ENCODE peak calls at places on chromosome 22, in eight cellular contexts. B is AG04450, V is cardiac fibroblast, S is H1, Z is GM23338, K is transverse colon, H is A549, A is lung. U is an unnamed sample.

GRCh38 chr22:47990486-47990885 is 1228.0 kb downstream of the TBC1D22A start:
- DNase-seq in H (no peak), K (no peak), S (no peak), A (no peak), V (no peak), Z (no peak), B (no peak), U (no peak)

GRCh38 chr22:31752096-31752847 is 1.5 kb upstream of the DEPDC5 start:
- DNase-seq in K (no peak), S (no peak), H (no peak), Z (no peak), B (no peak), V (no peak), A (no peak), U (no peak)

GRCh38 chr22:31253949-31254348 is 38.3 kb downstream of the PIK3IP1 start:
- DNase-seq in K (peak; percentile 73), Z (peak; percentile 54), S (no peak), A (peak; percentile 68), B (no peak), H (no peak), V (no peak), U (peak; percentile 100)

GRCh38 chr22:42697542-42698013 is 23.1 kb downstream of the A4GALT start:
- DNase-seq in B (peak; percentile 44), S (no peak), H (peak; percentile 59), A (no peak), V (peak; percentile 89), Z (no peak), K (peak; percentile 72), U (peak; percentile 87)

GRCh38 chr22:17781319-17782031 is 7.2 kb upstream of the BID start:
- DNase-seq in B (peak; percentile 72), A (no peak), V (peak; percentile 96), H (peak; percentile 68), K (no peak), Z (no peak), S (no peak), U (peak; percentile 93)

GRCh38 chr22:44758354-44758969 is 6.1 kb downstream of the ARHGAP8 start:
- DNase-seq in H (no peak), S (no peak), K (no peak), Z (no peak), A (no peak), B (no peak), V (peak; percentile 51), U (peak; percentile 79)

GRCh38 chr22:43346521-43346929 is 3.4 kb upstream of the SCUBE1 start:
- DNase-seq in B (no peak), H (peak; percentile 65), S (peak; percentile 56), V (peak; percentile 31), A (peak; percentile 58), Z (peak; percentile 85), K (peak; percentile 61), U (peak; percentile 49)

GRCh38 chr22:32823024-32823730 is 21.7 kb downstream of the TIMP3 start:
- DNase-seq in K (peak; percentile 45), V (peak; percentile 56), A (no peak), S (peak; percentile 59), B (no peak), H (peak; percentile 25), Z (peak; percentile 92), U (peak; percentile 61)

GRCh38 chr22:19862616-19863246 is 8.1 kb upstream of the GNB1L start:
- DNase-seq in A (no peak), B (no peak), Z (no peak), H (no peak), V (no peak), S (no peak), K (no peak), U (no peak)

GRCh38 chr22:23713696-23714595 is 23.1 kb downstream of the RGL4 start:
- DNase-seq in H (no peak), V (no peak), Z (no peak), S (no peak), A (no peak), B (no peak), K (no peak), U (no peak)

GRCh38 chr22:22507743-22508273 is 734 bp downstream of the ZNF280B start:
- DNase-seq in B (no peak), H (no peak), Z (peak; percentile 33), A (no peak), V (no peak), K (no peak), S (no peak), U (no peak)

GRCh38 chr22:22515890-22516289 is 4.2 kb downstream of the ZNF280A start:
- DNase-seq in V (no peak), S (no peak), H (no peak), B (no peak), Z (no peak), K (no peak), A (no peak), U (no peak)

GRCh38 chr22:22508274-22509176 is at the start of gene ZNF280B:
- DNase-seq in S (peak; percentile 9), H (peak; percentile 44), A (peak; percentile 55), V (peak; percentile 83), Z (peak; percentile 90), K (peak; percentile 79), B (peak; percentile 46), U (peak; percentile 71)

GRCh38 chr22:22516992-22517391 is 3.1 kb downstream of the ZNF280A start:
- DNase-seq in S (no peak), V (no peak), Z (no peak), H (no peak), B (no peak), K (no peak), A (no peak), U (no peak)

DNA sequence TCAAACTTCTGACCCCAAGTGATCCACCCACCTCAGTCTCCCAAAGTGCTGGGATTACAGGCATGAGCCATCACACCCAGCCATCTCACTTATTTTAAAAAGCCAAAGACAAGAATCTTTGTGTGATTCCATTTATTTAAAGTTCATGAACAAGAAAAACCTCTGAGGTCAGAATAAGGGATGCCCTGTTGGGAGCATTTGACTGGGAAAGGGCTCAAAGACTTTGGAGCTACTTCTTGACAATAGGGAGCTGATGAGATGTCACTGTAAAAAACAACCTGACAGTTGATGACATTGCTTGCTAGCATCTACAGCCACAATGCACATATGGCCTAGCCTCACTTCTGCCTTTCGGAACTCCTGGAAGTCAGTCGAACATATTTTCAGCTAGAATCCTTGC is 5.1 kb upstream of the ZNF280B start:
- DNase-seq in H (no peak), A (no peak), V (no peak), K (no peak), B (no peak), S (no peak), Z (no peak), U (no peak)
- H3K4me3 ChIP-seq in H (no peak overlapping the region), A (no peak overlapping the region), V (no peak overlapping the region), K (no peak overlapping the region), B (no peak overlapping the region), S (no peak overlapping the region), Z (no peak overlapping the region), U (no peak overlapping the region)

DNA sequence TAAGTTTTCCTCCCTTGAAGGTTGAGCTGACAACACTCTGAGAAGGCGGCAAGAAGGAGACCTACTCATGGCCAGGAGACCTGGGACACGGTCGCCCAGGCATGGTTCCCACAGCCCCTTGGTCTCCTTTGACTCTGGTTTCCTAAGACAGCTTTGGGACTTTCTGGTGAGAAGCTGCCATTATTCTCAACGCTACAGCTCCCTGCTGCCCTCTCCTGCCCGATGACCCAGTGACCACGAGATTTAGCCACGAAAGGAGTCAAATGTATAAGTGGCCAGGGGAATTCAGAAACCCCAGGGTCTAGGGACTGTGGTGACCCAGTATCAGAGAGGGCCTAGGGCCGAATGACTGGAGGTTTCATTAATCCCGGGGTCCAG is 696 bp upstream of the SDF2L1 start:
- DNase-seq in H (peak; percentile 64), A (peak; percentile 56), S (no peak), Z (peak; percentile 68), B (no peak), K (peak; percentile 54), V (peak; percentile 70), U (peak; percentile 39)
- TF ChIP-seq CTCF in H (peak; percentile 56), A (peak; percentile 23), S (peak; percentile 45), Z (peak; percentile 72), B (peak; percentile 60), K (no peak), V (peak; percentile 62), U (peak; percentile 21)

DNA sequence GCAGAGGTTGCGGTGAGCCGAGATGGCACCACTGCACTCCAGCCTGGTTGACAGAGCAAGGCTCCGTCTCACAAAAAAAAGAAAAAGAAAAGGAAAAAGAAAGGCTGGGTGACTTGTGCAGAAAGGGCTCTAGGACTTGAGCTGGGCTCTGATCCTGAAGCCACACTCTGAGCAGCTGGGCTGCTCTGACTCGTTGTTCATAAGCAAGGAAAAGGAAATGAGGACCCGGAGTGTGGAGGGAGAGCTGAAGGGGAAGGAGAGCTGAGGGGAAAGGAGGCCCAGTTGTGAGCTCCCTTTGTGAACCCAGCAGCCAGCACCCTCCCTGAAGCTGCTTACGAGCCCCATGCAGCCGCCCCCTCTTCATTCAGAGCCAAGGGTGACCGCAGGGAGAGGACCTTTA is 12.4 kb upstream of the SH3BP1 start:
- DNase-seq in A (no peak), B (no peak), H (no peak), Z (no peak), S (no peak), K (no peak), V (no peak), U (no peak)
- H3K4me3 ChIP-seq in A (no peak overlapping the region), B (no peak overlapping the region), H (no peak overlapping the region), Z (no peak overlapping the region), S (no peak overlapping the region), K (no peak overlapping the region), V (no peak overlapping the region), U (no peak overlapping the region)

DNA sequence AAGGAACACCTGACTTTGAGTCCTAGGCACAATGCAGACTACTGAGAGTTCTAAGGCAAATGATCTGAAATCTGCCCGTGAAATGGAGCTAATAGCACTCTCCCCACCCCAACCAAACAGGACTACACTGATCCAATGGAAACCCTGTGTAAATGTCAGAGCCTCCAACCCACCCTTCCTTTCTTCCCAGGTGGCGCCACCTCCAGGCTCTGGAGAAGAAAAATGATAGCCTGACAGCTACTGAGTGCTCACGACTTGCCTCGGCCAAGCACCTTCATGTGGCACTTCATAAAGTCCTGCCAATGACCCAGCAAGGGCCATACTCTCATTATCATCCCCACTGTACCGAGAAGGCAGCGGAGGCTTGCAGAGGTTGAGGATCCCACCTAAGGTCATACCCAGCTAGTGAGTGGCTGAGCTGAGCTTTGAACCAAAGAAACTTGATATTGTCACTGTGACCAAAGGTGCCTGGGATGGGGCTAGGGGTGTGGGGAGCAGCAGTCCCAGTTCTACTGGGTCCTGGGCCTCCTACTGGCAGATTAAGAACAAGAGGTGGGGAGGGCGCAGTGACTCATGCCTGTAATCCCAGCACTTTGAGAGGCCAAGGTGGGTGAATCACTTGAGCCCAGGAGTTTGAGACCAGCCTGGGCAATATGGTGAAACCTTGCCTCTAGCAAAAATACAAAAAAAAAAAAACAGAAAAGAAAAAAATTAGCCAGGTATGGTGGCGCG is 20.5 kb downstream of the TST start:
- DNase-seq in Z (peak; percentile 67), A (no peak), V (peak; percentile 56), K (peak; percentile 44), H (no peak), B (no peak), S (no peak), U (peak; percentile 68)
- TF ChIP-seq CTCF in Z (peak; percentile 67), A (no peak), V (no peak), K (no peak), H (no peak), B (no peak), S (peak; percentile 47), U (no peak)

DNA sequence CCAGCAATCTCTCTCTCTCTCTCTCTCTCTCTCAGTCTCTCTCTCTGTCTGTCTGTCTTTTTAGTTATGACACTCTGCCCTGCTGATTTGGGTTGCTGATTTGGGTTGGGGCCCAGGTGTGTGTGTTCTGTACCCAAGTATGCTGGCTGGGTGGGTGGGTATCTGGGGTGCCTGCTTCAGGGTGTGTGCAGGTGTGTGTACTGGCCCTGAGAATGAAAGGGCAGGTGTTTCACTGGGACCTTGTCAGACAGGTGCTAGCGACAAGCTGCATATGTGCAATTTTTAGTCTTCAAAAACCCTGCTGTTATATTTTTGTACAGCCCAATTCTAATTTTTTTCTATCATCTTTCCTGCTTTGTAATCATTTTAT is 940 bp downstream of the CSF2RB start:
- DNase-seq in H (no peak), B (no peak), S (no peak), V (no peak), Z (no peak), A (no peak), K (peak; percentile 39), U (no peak)
- H3K4me3 ChIP-seq in H (no peak overlapping the region), B (no peak overlapping the region), S (no peak overlapping the region), V (no peak overlapping the region), Z (no peak overlapping the region), A (no peak overlapping the region), K (no peak overlapping the region), U (no peak overlapping the region)

U was measured in epithelial cell of esophagus.